ENCODE peak calls at places on chromosomes 1 and 21, in six cellular contexts. One of them, this sample, is unnamed.
A peak's percentile ranks its signal among the peaks of the same experiment; 100 is the strongest.

GRCh38 chr1:8457771-8458409 is 140.0 kb downstream of the SLC45A1 start:
- DNase-seq in H1: no peak
- DNase-seq in GM12878: no peak
- DNase-seq in K562: no peak
- DNase-seq in SK-N-SH: no peak
- DNase-seq in HepG2: no peak
- DNase-seq in this sample: no peak

GRCh38 chr1:165843304-165843703 is 15.9 kb downstream of the UCK2 start:
- DNase-seq in H1: no peak
- DNase-seq in GM12878: no peak
- DNase-seq in K562: no peak
- DNase-seq in SK-N-SH: no peak
- DNase-seq in HepG2: no peak
- DNase-seq in this sample: no peak

GRCh38 chr1:152018537-152018936 is 18.3 kb downstream of the S100A11 start:
- DNase-seq in H1: peak; percentile 82
- DNase-seq in GM12878: no peak
- DNase-seq in K562: no peak
- DNase-seq in SK-N-SH: no peak
- DNase-seq in HepG2: no peak
- DNase-seq in this sample: no peak

GRCh38 chr21:42026072-42026415 is 15.9 kb upstream of the ZBTB21 start:
- DNase-seq in H1: no peak
- DNase-seq in GM12878: no peak
- DNase-seq in K562: no peak
- DNase-seq in SK-N-SH: no peak
- DNase-seq in HepG2: no peak
- DNase-seq in this sample: no peak

GRCh38 chr21:29072873-29073221 is 601 bp downstream of the CCT8 start:
- DNase-seq in H1: no peak
- DNase-seq in GM12878: no peak
- DNase-seq in K562: peak; percentile 18
- DNase-seq in SK-N-SH: peak; percentile 26
- DNase-seq in HepG2: peak; percentile 25
- DNase-seq in this sample: no peak

GRCh38 chr1:115665319-115665718 is 23.5 kb downstream of the VANGL1 start:
- DNase-seq in H1: no peak
- DNase-seq in GM12878: no peak
- DNase-seq in K562: no peak
- DNase-seq in SK-N-SH: no peak
- DNase-seq in HepG2: no peak
- DNase-seq in this sample: no peak

GRCh38 chr1:29269356-29269755 is 33.0 kb downstream of the PTPRU start:
- DNase-seq in H1: no peak
- DNase-seq in GM12878: no peak
- DNase-seq in K562: no peak
- DNase-seq in SK-N-SH: no peak
- DNase-seq in HepG2: no peak
- DNase-seq in this sample: no peak

GRCh38 chr1:89465201-89465600 is 59.4 kb upstream of the LRRC8B start:
- DNase-seq in H1: no peak
- DNase-seq in GM12878: no peak
- DNase-seq in K562: no peak
- DNase-seq in SK-N-SH: no peak
- DNase-seq in HepG2: no peak
- DNase-seq in this sample: peak; percentile 31

GRCh38 chr1:152954436-152954835 is 7.4 kb downstream of the SPRR5 start:
- DNase-seq in H1: no peak
- DNase-seq in GM12878: no peak
- DNase-seq in K562: no peak
- DNase-seq in SK-N-SH: no peak
- DNase-seq in HepG2: no peak
- DNase-seq in this sample: no peak

GRCh38 chr1:234490789-234491479 is 12.0 kb upstream of the TARBP1 start:
- DNase-seq in H1: no peak
- DNase-seq in GM12878: no peak
- DNase-seq in K562: peak; percentile 57
- DNase-seq in SK-N-SH: no peak
- DNase-seq in HepG2: no peak
- DNase-seq in this sample: no peak

GRCh38 chr1:56240400-56240799 is 339.0 kb downstream of the PLPP3 start:
- DNase-seq in H1: no peak
- DNase-seq in GM12878: no peak
- DNase-seq in K562: no peak
- DNase-seq in SK-N-SH: no peak
- DNase-seq in HepG2: no peak
- DNase-seq in this sample: no peak

GRCh38 chr1:6266641-6267040 is 5.7 kb upstream of the GPR153 start:
- DNase-seq in H1: no peak
- DNase-seq in GM12878: no peak
- DNase-seq in K562: no peak
- DNase-seq in SK-N-SH: no peak
- DNase-seq in HepG2: no peak
- DNase-seq in this sample: no peak

GRCh38 chr1:234400773-234401172 is 27.5 kb downstream of the COA6 start:
- DNase-seq in H1: no peak
- DNase-seq in GM12878: peak; percentile 33
- DNase-seq in K562: no peak
- DNase-seq in SK-N-SH: no peak
- DNase-seq in HepG2: no peak
- DNase-seq in this sample: no peak

GRCh38 chr1:6454856-6455751 is 10.9 kb downstream of the TNFRSF25 start:
- DNase-seq in H1: no peak
- DNase-seq in GM12878: no peak
- DNase-seq in K562: no peak
- DNase-seq in SK-N-SH: peak; percentile 74
- DNase-seq in HepG2: no peak
- DNase-seq in this sample: no peak

GRCh38 chr1:87331319-87332269 is 2.9 kb downstream of the LMO4 start:
- DNase-seq in H1: peak; percentile 86
- DNase-seq in GM12878: no peak
- DNase-seq in K562: peak; percentile 73
- DNase-seq in SK-N-SH: peak; percentile 54
- DNase-seq in HepG2: peak; percentile 55
- DNase-seq in this sample: peak; percentile 53

GRCh38 chr1:216531308-216532239 is 108.3 kb upstream of the USH2A start:
- DNase-seq in H1: no peak
- DNase-seq in GM12878: no peak
- DNase-seq in K562: no peak
- DNase-seq in SK-N-SH: no peak
- DNase-seq in HepG2: no peak
- DNase-seq in this sample: no peak

GRCh38 chr21:28675265-28676041 is 317.2 kb downstream of the LTN1 start:
- DNase-seq in H1: no peak
- DNase-seq in GM12878: no peak
- DNase-seq in K562: no peak
- DNase-seq in SK-N-SH: no peak
- DNase-seq in HepG2: no peak
- DNase-seq in this sample: no peak

GRCh38 chr1:61692155-61692783 is 32.7 kb downstream of the TM2D1 start:
- DNase-seq in H1: no peak
- DNase-seq in GM12878: no peak
- DNase-seq in K562: no peak
- DNase-seq in SK-N-SH: no peak
- DNase-seq in HepG2: no peak
- DNase-seq in this sample: no peak

GRCh38 chr1:231040800-231041704 is 998 bp upstream of the FAM89A start:
- DNase-seq in H1: peak; percentile 59
- DNase-seq in GM12878: no peak
- DNase-seq in K562: no peak
- DNase-seq in SK-N-SH: peak; percentile 48
- DNase-seq in HepG2: no peak
- DNase-seq in this sample: no peak

GRCh38 chr1:178885869-178886268 is 15.0 kb upstream of the ANGPTL1 start:
- DNase-seq in H1: no peak
- DNase-seq in GM12878: no peak
- DNase-seq in K562: no peak
- DNase-seq in SK-N-SH: no peak
- DNase-seq in HepG2: no peak
- DNase-seq in this sample: no peak

GRCh38 chr1:245094092-245094491 is 60.7 kb upstream of the KIF26B start:
- DNase-seq in H1: no peak
- DNase-seq in GM12878: no peak
- DNase-seq in K562: no peak
- DNase-seq in SK-N-SH: no peak
- DNase-seq in HepG2: no peak
- DNase-seq in this sample: no peak

GRCh38 chr1:96840396-96840795 is 118.8 kb downstream of the PTBP2 start:
- DNase-seq in H1: no peak
- DNase-seq in GM12878: no peak
- DNase-seq in K562: no peak
- DNase-seq in SK-N-SH: no peak
- DNase-seq in HepG2: no peak
- DNase-seq in this sample: no peak

GRCh38 chr1:41312991-41313645 is 48.1 kb upstream of the FOXO6 start:
- DNase-seq in H1: no peak
- DNase-seq in GM12878: no peak
- DNase-seq in K562: no peak
- DNase-seq in SK-N-SH: no peak
- DNase-seq in HepG2: no peak
- DNase-seq in this sample: no peak

GRCh38 chr1:73998348-73998959 is 199.5 kb downstream of the LRRIQ3 start:
- DNase-seq in H1: no peak
- DNase-seq in GM12878: peak; percentile 1
- DNase-seq in K562: no peak
- DNase-seq in SK-N-SH: peak; percentile 18
- DNase-seq in HepG2: peak; percentile 17
- DNase-seq in this sample: no peak

DNA sequence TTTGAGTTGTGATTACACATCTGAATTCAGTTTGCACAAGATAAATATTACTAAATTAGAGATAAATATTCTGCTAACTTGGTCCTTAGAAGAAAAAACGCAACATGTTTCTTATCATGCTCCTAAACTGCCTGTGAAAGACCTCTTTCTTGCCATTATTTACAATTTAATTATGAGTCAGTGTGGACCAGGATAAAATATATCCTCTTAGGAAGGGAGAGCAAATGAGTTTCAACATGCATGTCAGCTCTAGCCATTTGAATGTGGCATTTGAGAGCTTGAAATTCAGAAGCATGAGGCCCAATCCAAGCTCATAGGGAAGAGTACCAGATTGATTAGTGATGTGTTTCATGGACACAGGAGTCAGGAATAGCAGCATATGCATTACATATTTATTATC is 39.3 kb downstream of the TBX15 start:
- DNase-seq in H1: no peak
- DNase-seq in GM12878: no peak
- DNase-seq in K562: no peak
- DNase-seq in SK-N-SH: no peak
- DNase-seq in HepG2: no peak
- DNase-seq in this sample: no peak
- TF ChIP-seq GABPA in H1: no peak
- TF ChIP-seq GABPA in GM12878: no peak
- TF ChIP-seq GABPA in K562: no peak
- TF ChIP-seq GABPA in SK-N-SH: no peak
- TF ChIP-seq GABPA in HepG2: no peak
- TF ChIP-seq GABPA in this sample: no peak

GRCh38 chr1:183161391-183161790 is 24.7 kb upstream of the LAMC2 start:
- DNase-seq in H1: no peak
- DNase-seq in GM12878: no peak
- DNase-seq in K562: no peak
- DNase-seq in SK-N-SH: no peak
- DNase-seq in HepG2: no peak
- DNase-seq in this sample: no peak

GRCh38 chr1:183165456-183165855 is 20.6 kb upstream of the LAMC2 start:
- DNase-seq in H1: no peak
- DNase-seq in GM12878: no peak
- DNase-seq in K562: no peak
- DNase-seq in SK-N-SH: no peak
- DNase-seq in HepG2: no peak
- DNase-seq in this sample: no peak

GRCh38 chr1:183164963-183165362 is 21.1 kb upstream of the LAMC2 start:
- DNase-seq in H1: no peak
- DNase-seq in GM12878: no peak
- DNase-seq in K562: no peak
- DNase-seq in SK-N-SH: no peak
- DNase-seq in HepG2: no peak
- DNase-seq in this sample: no peak

GRCh38 chr1:183164350-183164749 is 21.7 kb upstream of the LAMC2 start:
- DNase-seq in H1: no peak
- DNase-seq in GM12878: no peak
- DNase-seq in K562: no peak
- DNase-seq in SK-N-SH: no peak
- DNase-seq in HepG2: no peak
- DNase-seq in this sample: no peak

GRCh38 chr1:183163311-183163710 is 22.8 kb upstream of the LAMC2 start:
- DNase-seq in H1: no peak
- DNase-seq in GM12878: no peak
- DNase-seq in K562: no peak
- DNase-seq in SK-N-SH: no peak
- DNase-seq in HepG2: no peak
- DNase-seq in this sample: no peak
- TF ChIP-seq POLR2AphosphoS5 in H1: no peak
- TF ChIP-seq POLR2AphosphoS5 in GM12878: no peak
- TF ChIP-seq POLR2AphosphoS5 in K562: no peak
- TF ChIP-seq POLR2AphosphoS5 in SK-N-SH: peak; percentile 28
- TF ChIP-seq POLR2AphosphoS5 in HepG2: no peak
- TF ChIP-seq POLR2AphosphoS5 in this sample: no peak

DNA sequence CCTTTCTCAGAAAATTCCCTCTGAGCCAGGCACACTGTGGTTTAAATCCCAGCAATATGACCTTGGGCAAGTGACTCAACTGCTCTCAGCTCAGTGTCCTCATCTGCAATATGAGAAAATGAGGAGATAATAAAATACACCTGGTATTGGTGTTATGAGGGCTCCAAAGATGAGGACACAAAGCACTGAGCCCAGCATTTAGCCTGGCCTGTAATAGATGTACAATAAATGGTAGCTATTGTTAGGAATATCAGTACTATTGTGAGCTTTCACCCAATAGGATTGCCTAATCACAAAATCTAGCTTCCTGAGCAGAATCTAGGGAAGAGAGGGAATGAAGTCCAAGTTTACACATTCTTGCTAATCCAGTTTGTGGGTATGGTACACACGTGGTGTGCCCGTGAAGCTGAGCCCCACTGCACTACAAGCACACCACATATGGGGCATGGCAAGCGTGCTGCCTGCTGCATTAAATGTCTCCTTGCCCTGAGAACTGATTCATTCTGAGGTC is 24.3 kb upstream of the SLC30A1 start:
- DNase-seq in H1: no peak
- DNase-seq in GM12878: no peak
- DNase-seq in K562: no peak
- DNase-seq in SK-N-SH: no peak
- DNase-seq in HepG2: peak; percentile 92
- DNase-seq in this sample: no peak
- H3K27ac ChIP-seq in H1: no peak overlapping the region
- H3K27ac ChIP-seq in GM12878: no peak overlapping the region
- H3K27ac ChIP-seq in K562: no peak overlapping the region
- H3K27ac ChIP-seq in SK-N-SH: no peak overlapping the region
- H3K27ac ChIP-seq in HepG2: peak overlapping the region; percentile 44
- H3K27ac ChIP-seq in this sample: no peak overlapping the region

GRCh38 chr1:109371271-109371739 is 26.4 kb downstream of the SORT1 start:
- DNase-seq in H1: no peak
- DNase-seq in GM12878: no peak
- DNase-seq in K562: no peak
- DNase-seq in SK-N-SH: no peak
- DNase-seq in HepG2: no peak
- DNase-seq in this sample: peak; percentile 60
- TF ChIP-seq GABPA in H1: no peak
- TF ChIP-seq GABPA in GM12878: no peak
- TF ChIP-seq GABPA in K562: no peak
- TF ChIP-seq GABPA in SK-N-SH: no peak
- TF ChIP-seq GABPA in HepG2: no peak
- TF ChIP-seq GABPA in this sample: no peak

GRCh38 chr1:111733183-111733995 is 5.8 kb downstream of the INKA2 start:
- DNase-seq in H1: peak; percentile 29
- DNase-seq in GM12878: no peak
- DNase-seq in K562: no peak
- DNase-seq in SK-N-SH: no peak
- DNase-seq in HepG2: peak; percentile 92
- DNase-seq in this sample: peak; percentile 92
- TF ChIP-seq POLR2AphosphoS5 in H1: no peak
- TF ChIP-seq POLR2AphosphoS5 in GM12878: no peak
- TF ChIP-seq POLR2AphosphoS5 in K562: no peak
- TF ChIP-seq POLR2AphosphoS5 in SK-N-SH: no peak
- TF ChIP-seq POLR2AphosphoS5 in HepG2: no peak
- TF ChIP-seq POLR2AphosphoS5 in this sample: peak; percentile 60